ENCODE peak calls at places on chromosome 19, in four cellular contexts. U is progenitor cell of endocrine pancreas, P is nephron progenitor cell, Q is OCI-LY7. R is an unnamed sample.

GRCh38 chr19:55257461-55258411 is 1.1 kb downstream of the PPP6R1 start:
- DNase-seq in U (no peak), P (peak; percentile 40), Q (peak; percentile 47), R (peak; percentile 33)

GRCh38 chr19:39363909-39364457 is 21.8 kb downstream of the SAMD4B start:
- DNase-seq in U (no peak), P (no peak), Q (no peak), R (no peak)

GRCh38 chr19:12783849-12784393 is 7.4 kb upstream of the JUNB start:
- DNase-seq in U (no peak), P (peak; percentile 31), Q (no peak), R (no peak)

GRCh38 chr19:11507370-11508078 is 1.9 kb upstream of the ZNF653 start:
- DNase-seq in U (no peak), P (no peak), Q (no peak), R (no peak)

GRCh38 chr19:29442910-29443309 is 82.9 kb upstream of the VSTM2B start:
- DNase-seq in U (no peak), P (no peak), Q (no peak), R (no peak)

GRCh38 chr19:46115396-46116109 is 8.9 kb downstream of the IGFL3 start:
- DNase-seq in U (no peak), P (no peak), Q (no peak), R (no peak)

GRCh38 chr19:9958451-9958850 is 22.1 kb upstream of the OLFM2 start:
- DNase-seq in U (no peak), P (no peak), Q (no peak), R (no peak)

GRCh38 chr19:41588497-41589209 is 12.7 kb downstream of the CEACAM21 start:
- DNase-seq in U (no peak), P (peak; percentile 67), Q (peak; percentile 28), R (no peak)

GRCh38 chr19:54142166-54142780 is 4.7 kb downstream of the CNOT3 start:
- DNase-seq in U (no peak), P (no peak), Q (no peak), R (no peak)

GRCh38 chr19:42074513-42075363 is 1.2 kb upstream of the ZNF574 start:
- DNase-seq in U (no peak), P (no peak), Q (peak; percentile 40), R (no peak)

GRCh38 chr19:49997709-49998108 is 27.5 kb downstream of the VRK3 start:
- DNase-seq in U (no peak), P (peak; percentile 26), Q (peak; percentile 68), R (no peak)

GRCh38 chr19:47848871-47849473 is 10.1 kb upstream of the TPRX2 start:
- DNase-seq in U (no peak), P (peak; percentile 67), Q (no peak), R (no peak)

GRCh38 chr19:10643968-10644290 is 10.2 kb upstream of the ILF3 start:
- DNase-seq in U (no peak), P (no peak), Q (no peak), R (no peak)

GRCh38 chr19:30780032-30780431 is 407.8 kb downstream of the ZNF536 start:
- DNase-seq in U (no peak), P (no peak), Q (no peak), R (no peak)

GRCh38 chr19:50005428-50005827 is 19.7 kb downstream of the VRK3 start:
- DNase-seq in U (no peak), P (no peak), Q (no peak), R (no peak)

GRCh38 chr19:48548253-48548911 is 3.6 kb upstream of the SULT2B1 start:
- DNase-seq in U (no peak), P (no peak), Q (no peak), R (no peak)

GRCh38 chr19:43476606-43477005 is 11.2 kb upstream of the LYPD3 start:
- DNase-seq in U (no peak), P (no peak), Q (no peak), R (no peak)

GRCh38 chr19:13098291-13099072 is 4.2 kb downstream of the LYL1 start:
- DNase-seq in U (no peak), P (no peak), Q (no peak), R (peak; percentile 44)

GRCh38 chr19:19539738-19540703 is 2.0 kb downstream of the CILP2 start:
- DNase-seq in U (no peak), P (peak; percentile 43), Q (peak; percentile 54), R (peak; percentile 45)

GRCh38 chr19:46605356-46605821 is 4.3 kb downstream of the CALM3 start:
- DNase-seq in U (no peak), P (no peak), Q (no peak), R (no peak)

GRCh38 chr19:58033741-58034475 is at the start of gene ZSCAN1:
- DNase-seq in U (peak; percentile 83), P (peak; percentile 87), Q (no peak), R (peak; percentile 33)

GRCh38 chr19:41997121-41997850 is 3.3 kb upstream of the ATP1A3 start:
- DNase-seq in U (peak; percentile 58), P (peak; percentile 89), Q (peak; percentile 31), R (peak; percentile 46)

GRCh38 chr19:459724-460511 is 915 bp downstream of the SHC2 start:
- DNase-seq in U (peak; percentile 75), P (peak; percentile 83), Q (no peak), R (no peak)

GRCh38 chr19:52692431-52693008 is 42.3 kb downstream of the ZNF611 start:
- DNase-seq in U (no peak), P (no peak), Q (no peak), R (no peak)

GRCh38 chr19:52689804-52690394 is 44.9 kb downstream of the ZNF611 start:
- DNase-seq in U (peak; percentile 30), P (peak; percentile 58), Q (no peak), R (peak; percentile 29)

GRCh38 chr19:52691737-52692136 is 43.1 kb downstream of the ZNF611 start:
- DNase-seq in U (no peak), P (no peak), Q (peak; percentile 26), R (no peak)

GRCh38 chr19:52691215-52691610 is 43.6 kb downstream of the ZNF611 start:
- DNase-seq in U (no peak), P (no peak), Q (no peak), R (no peak)

DNA sequence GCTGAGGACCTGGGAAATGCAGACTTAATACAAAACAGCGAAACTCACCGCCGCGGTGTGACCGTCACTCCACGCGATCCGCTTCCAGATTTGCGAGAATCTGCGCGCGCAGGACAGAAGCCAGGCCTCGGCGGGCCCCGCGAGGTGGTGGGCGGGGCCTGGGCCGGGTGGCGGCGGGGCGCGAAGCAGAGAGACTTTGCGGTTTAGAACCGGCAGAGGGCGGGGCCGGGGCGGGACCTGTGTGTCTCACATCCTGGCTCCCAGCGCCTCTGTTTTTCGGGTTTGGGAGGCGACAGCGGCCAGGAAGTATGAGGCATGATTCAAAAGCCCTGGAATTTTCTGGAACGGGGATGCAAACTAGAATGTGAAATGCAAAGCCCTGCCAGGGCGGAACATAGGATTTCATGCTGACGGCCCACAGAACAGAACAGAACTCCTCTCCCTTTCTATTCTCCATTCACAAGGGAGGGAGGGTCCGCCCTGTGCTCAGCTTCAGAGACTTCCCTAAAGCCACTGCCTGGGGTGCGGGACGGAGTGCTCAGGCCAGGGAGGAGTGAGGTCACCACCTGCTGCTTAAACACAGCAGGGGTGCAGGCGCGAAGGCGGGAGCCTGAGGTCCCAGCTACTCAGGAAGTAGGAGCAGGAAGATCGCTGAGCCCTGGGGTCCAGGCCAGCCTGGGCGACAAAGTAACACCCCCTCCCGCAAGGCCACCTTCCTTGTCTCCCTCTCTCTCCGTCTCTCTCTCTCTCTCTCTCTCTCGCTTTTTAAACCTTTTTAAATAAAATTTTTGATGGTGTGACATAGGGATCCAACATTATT is 44.2 kb downstream of the ZNF611 start:
- DNase-seq in U (peak; percentile 88), P (peak; percentile 97), Q (peak; percentile 91), R (peak; percentile 88)
- TF ChIP-seq CTCF in U (peak; percentile 49), P (peak; percentile 38), Q (peak; percentile 43), R (no peak)

DNA sequence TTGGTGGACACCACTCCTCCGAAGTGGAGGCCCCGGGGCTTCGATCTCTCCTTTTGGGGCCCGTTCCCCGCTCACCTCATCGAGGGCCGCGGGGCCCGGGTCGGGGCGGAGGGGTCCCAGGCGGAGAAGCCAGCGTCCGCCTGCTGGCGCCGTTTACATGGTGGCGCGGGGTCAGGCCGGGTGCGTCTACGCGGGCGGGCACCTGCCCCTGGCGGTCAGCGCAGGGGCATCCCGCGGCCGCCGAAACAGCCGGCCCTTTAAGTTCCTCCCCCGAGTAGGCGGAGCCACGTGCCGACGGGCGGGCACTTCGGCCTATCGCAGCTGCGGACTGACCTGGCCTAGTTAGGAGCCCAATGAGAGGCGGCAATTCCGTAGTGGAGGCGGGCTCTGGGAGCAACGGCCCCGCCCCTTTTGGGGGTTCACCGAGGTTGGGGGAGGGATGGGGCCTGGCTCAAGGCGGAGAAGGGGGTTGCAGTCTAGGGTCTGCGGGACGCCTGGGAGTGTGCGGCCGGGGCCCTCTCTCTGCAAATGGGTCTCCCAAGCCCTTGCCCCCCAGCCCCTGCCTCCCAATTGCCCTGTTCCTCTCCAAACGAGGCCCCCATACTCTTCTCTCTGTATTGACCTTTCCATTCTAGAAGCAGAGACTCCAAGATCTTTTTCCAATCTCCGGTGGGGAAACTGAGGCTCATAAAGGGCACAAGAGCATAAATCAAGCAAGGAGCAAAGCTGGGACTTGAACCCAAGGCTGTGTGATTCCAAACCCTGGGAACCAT is at the start of gene ABHD8:
- DNase-seq in U (peak; percentile 96), P (peak; percentile 98), Q (peak; percentile 98), R (peak; percentile 90)
- TF ChIP-seq CTCF in U (peak; percentile 74), P (peak; percentile 72), Q (peak; percentile 39), R (no peak)

GRCh38 chr19:5515737-5516136 is 52.0 kb downstream of the TINCR start:
- DNase-seq in U (no peak), P (no peak), Q (peak; percentile 3), R (no peak)
- TF ChIP-seq CTCF in U (peak; percentile 36), P (no peak), Q (peak; percentile 64), R (no peak)

DNA sequence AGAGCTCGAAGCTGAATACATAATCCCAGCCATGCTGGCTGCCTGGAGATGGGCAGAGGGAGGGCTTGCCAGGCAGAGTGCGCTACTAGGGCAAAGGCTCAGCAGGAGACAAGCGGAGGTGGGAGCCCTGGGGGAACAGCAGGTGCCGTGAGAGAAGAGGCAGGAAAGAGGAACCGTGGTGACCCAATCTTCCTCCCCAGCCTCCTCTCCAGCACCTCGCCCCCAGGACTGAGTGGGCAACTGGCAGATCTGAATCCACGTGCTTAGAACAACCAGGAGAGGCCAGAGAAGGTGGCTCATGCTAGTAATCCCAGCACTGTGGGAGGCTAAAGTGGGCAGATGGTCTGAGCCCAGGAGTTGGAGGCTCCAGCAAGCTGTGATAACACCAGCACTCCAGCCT is 11.0 kb upstream of the CCL25 start:
- DNase-seq in U (no peak), P (no peak), Q (no peak), R (no peak)
- TF ChIP-seq CTCF in U (no peak), P (no peak), Q (no peak), R (no peak)

GRCh38 chr19:2650515-2650914 is 52.0 kb downstream of the GNG7 start:
- DNase-seq in U (no peak), P (no peak), Q (no peak), R (no peak)
- TF ChIP-seq CTCF in U (no peak), P (no peak), Q (no peak), R (no peak)

GRCh38 chr19:15260939-15261338 is 28.7 kb upstream of the EPHX3 start:
- DNase-seq in U (no peak), P (no peak), Q (no peak), R (no peak)
- TF ChIP-seq CTCF in U (peak; percentile 39), P (no peak), Q (peak; percentile 56), R (no peak)

GRCh38 chr19:1470864-1471513 is 8.0 kb downstream of the C19orf25 start:
- DNase-seq in U (no peak), P (peak; percentile 61), Q (no peak), R (no peak)
- TF ChIP-seq CTCF in U (no peak), P (no peak), Q (no peak), R (no peak)

GRCh38 chr19:3360494-3361383 is 5.6 kb upstream of the NFIC start:
- DNase-seq in U (no peak), P (peak; percentile 48), Q (peak; percentile 12), R (peak; percentile 80)
- TF ChIP-seq CTCF in U (no peak), P (no peak), Q (no peak), R (no peak)

R was measured in activated B cell treated with CpG ODN at 0.5 μM for 24 hours.